ENCODE peak calls at places on chromosomes 6 and 20, in eight cellular contexts. One of them, this sample, is unnamed.

GRCh38 chr6:5078121-5078695 is 6.9 kb upstream of the PPP1R3G start:
- DNase-seq in H1: no peak
- DNase-seq in colonic mucosa: no peak
- DNase-seq in HTR-8/SVneo: peak; percentile 40
- DNase-seq in AG09319: no peak
- DNase-seq in EL: no peak
- DNase-seq in GM10248: peak; percentile 47
- DNase-seq in midbrain: no peak
- DNase-seq in this sample: no peak

GRCh38 chr6:160767019-160767646 is 65.1 kb downstream of the PLG start:
- DNase-seq in midbrain: peak; percentile 66
- DNase-seq in colonic mucosa: peak; percentile 55
- DNase-seq in H1: peak; percentile 87
- DNase-seq in EL: peak; percentile 18
- DNase-seq in AG09319: peak; percentile 10
- DNase-seq in GM10248: peak; percentile 75
- DNase-seq in HTR-8/SVneo: peak; percentile 18
- DNase-seq in this sample: no peak

GRCh38 chr20:14553774-14554524 is 216.5 kb upstream of the FLRT3 start:
- DNase-seq in midbrain: no peak
- DNase-seq in GM10248: no peak
- DNase-seq in colonic mucosa: no peak
- DNase-seq in AG09319: no peak
- DNase-seq in H1: no peak
- DNase-seq in HTR-8/SVneo: no peak
- DNase-seq in EL: no peak
- DNase-seq in this sample: no peak

GRCh38 chr6:7241709-7242645 is 71.0 kb downstream of the SSR1 start:
- DNase-seq in colonic mucosa: peak; percentile 77
- DNase-seq in H1: no peak
- DNase-seq in GM10248: no peak
- DNase-seq in midbrain: no peak
- DNase-seq in EL: no peak
- DNase-seq in HTR-8/SVneo: no peak
- DNase-seq in AG09319: no peak
- DNase-seq in this sample: no peak

GRCh38 chr6:19999319-20000191 is 162.4 kb downstream of the ID4 start:
- DNase-seq in GM10248: no peak
- DNase-seq in EL: peak; percentile 59
- DNase-seq in AG09319: no peak
- DNase-seq in colonic mucosa: no peak
- DNase-seq in midbrain: no peak
- DNase-seq in H1: no peak
- DNase-seq in HTR-8/SVneo: no peak
- DNase-seq in this sample: no peak

GRCh38 chr20:24139846-24140245 is 151.3 kb upstream of the GGTLC1 start:
- DNase-seq in midbrain: no peak
- DNase-seq in HTR-8/SVneo: no peak
- DNase-seq in H1: no peak
- DNase-seq in AG09319: no peak
- DNase-seq in EL: no peak
- DNase-seq in GM10248: no peak
- DNase-seq in colonic mucosa: no peak
- DNase-seq in this sample: no peak

GRCh38 chr6:11989376-11989775 is 22.7 kb upstream of the HIVEP1 start:
- DNase-seq in midbrain: no peak
- DNase-seq in colonic mucosa: no peak
- DNase-seq in GM10248: no peak
- DNase-seq in H1: no peak
- DNase-seq in HTR-8/SVneo: no peak
- DNase-seq in EL: peak; percentile 47
- DNase-seq in AG09319: no peak
- DNase-seq in this sample: no peak

GRCh38 chr6:170274713-170275560 is 15.9 kb downstream of the DLL1 start:
- DNase-seq in midbrain: no peak
- DNase-seq in HTR-8/SVneo: no peak
- DNase-seq in GM10248: no peak
- DNase-seq in EL: no peak
- DNase-seq in colonic mucosa: no peak
- DNase-seq in AG09319: no peak
- DNase-seq in H1: no peak
- DNase-seq in this sample: no peak

GRCh38 chr6:70164556-70164955 is 138.3 kb downstream of the COL9A1 start:
- DNase-seq in midbrain: no peak
- DNase-seq in AG09319: no peak
- DNase-seq in colonic mucosa: no peak
- DNase-seq in HTR-8/SVneo: no peak
- DNase-seq in H1: no peak
- DNase-seq in GM10248: no peak
- DNase-seq in EL: no peak
- DNase-seq in this sample: no peak

GRCh38 chr6:130557481-130558112 is 191.8 kb downstream of the TMEM200A start:
- DNase-seq in midbrain: no peak
- DNase-seq in GM10248: no peak
- DNase-seq in HTR-8/SVneo: no peak
- DNase-seq in AG09319: no peak
- DNase-seq in H1: no peak
- DNase-seq in EL: no peak
- DNase-seq in colonic mucosa: no peak
- DNase-seq in this sample: no peak

GRCh38 chr6:41976794-41977484 is 35.3 kb upstream of the CCND3 start:
- DNase-seq in H1: no peak
- DNase-seq in GM10248: peak; percentile 31
- DNase-seq in HTR-8/SVneo: peak; percentile 64
- DNase-seq in EL: peak; percentile 89
- DNase-seq in midbrain: no peak
- DNase-seq in colonic mucosa: no peak
- DNase-seq in AG09319: no peak
- DNase-seq in this sample: no peak

GRCh38 chr6:219641-220198 is 72.6 kb upstream of the DUSP22 start:
- DNase-seq in H1: no peak
- DNase-seq in HTR-8/SVneo: peak; percentile 52
- DNase-seq in AG09319: no peak
- DNase-seq in midbrain: peak; percentile 40
- DNase-seq in GM10248: no peak
- DNase-seq in EL: peak; percentile 58
- DNase-seq in colonic mucosa: no peak
- DNase-seq in this sample: no peak

GRCh38 chr6:106146852-106147351 is 60.8 kb downstream of the PRDM1 start:
- DNase-seq in AG09319: no peak
- DNase-seq in midbrain: no peak
- DNase-seq in H1: no peak
- DNase-seq in HTR-8/SVneo: no peak
- DNase-seq in colonic mucosa: no peak
- DNase-seq in EL: peak; percentile 29
- DNase-seq in GM10248: peak; percentile 63
- DNase-seq in this sample: no peak

GRCh38 chr6:28922004-28922840 is 1.6 kb downstream of the TRIM27 start:
- DNase-seq in midbrain: no peak
- DNase-seq in AG09319: no peak
- DNase-seq in HTR-8/SVneo: no peak
- DNase-seq in EL: peak; percentile 32
- DNase-seq in H1: no peak
- DNase-seq in colonic mucosa: peak; percentile 64
- DNase-seq in GM10248: no peak
- DNase-seq in this sample: no peak

GRCh38 chr20:17878912-17879602 is 89.5 kb downstream of the SNX5 start:
- DNase-seq in colonic mucosa: no peak
- DNase-seq in H1: no peak
- DNase-seq in HTR-8/SVneo: no peak
- DNase-seq in AG09319: no peak
- DNase-seq in GM10248: no peak
- DNase-seq in midbrain: no peak
- DNase-seq in EL: no peak
- DNase-seq in this sample: no peak

GRCh38 chr6:135418040-135418439 is 79.5 kb downstream of the AHI1 start:
- DNase-seq in HTR-8/SVneo: no peak
- DNase-seq in AG09319: no peak
- DNase-seq in GM10248: no peak
- DNase-seq in midbrain: no peak
- DNase-seq in EL: no peak
- DNase-seq in H1: no peak
- DNase-seq in colonic mucosa: no peak
- DNase-seq in this sample: no peak

GRCh38 chr6:53300656-53301551 is 47.8 kb downstream of the ELOVL5 start:
- DNase-seq in midbrain: peak; percentile 68
- DNase-seq in H1: no peak
- DNase-seq in EL: no peak
- DNase-seq in GM10248: no peak
- DNase-seq in colonic mucosa: no peak
- DNase-seq in AG09319: no peak
- DNase-seq in HTR-8/SVneo: no peak
- DNase-seq in this sample: no peak

GRCh38 chr6:163354085-163354484 is 60.4 kb upstream of the QKI start:
- DNase-seq in AG09319: no peak
- DNase-seq in colonic mucosa: no peak
- DNase-seq in GM10248: no peak
- DNase-seq in H1: no peak
- DNase-seq in HTR-8/SVneo: no peak
- DNase-seq in midbrain: no peak
- DNase-seq in EL: peak; percentile 44
- DNase-seq in this sample: no peak

GRCh38 chr6:101001012-101001411 is 119.9 kb upstream of the ASCC3 start:
- DNase-seq in HTR-8/SVneo: no peak
- DNase-seq in midbrain: no peak
- DNase-seq in AG09319: no peak
- DNase-seq in GM10248: no peak
- DNase-seq in colonic mucosa: no peak
- DNase-seq in EL: no peak
- DNase-seq in H1: no peak
- DNase-seq in this sample: no peak

GRCh38 chr6:148285205-148285604 is 57.4 kb upstream of the SASH1 start:
- DNase-seq in midbrain: no peak
- DNase-seq in colonic mucosa: no peak
- DNase-seq in GM10248: no peak
- DNase-seq in EL: no peak
- DNase-seq in AG09319: no peak
- DNase-seq in HTR-8/SVneo: no peak
- DNase-seq in H1: no peak
- DNase-seq in this sample: no peak

GRCh38 chr6:129671442-129672344 is 38.3 kb downstream of the ARHGAP18 start:
- DNase-seq in H1: no peak
- DNase-seq in EL: peak; percentile 29
- DNase-seq in HTR-8/SVneo: no peak
- DNase-seq in GM10248: peak; percentile 75
- DNase-seq in AG09319: no peak
- DNase-seq in colonic mucosa: no peak
- DNase-seq in midbrain: no peak
- DNase-seq in this sample: no peak

GRCh38 chr6:32583527-32583898 is 6.1 kb downstream of the HLA-DRB1 start:
- DNase-seq in GM10248: no peak
- DNase-seq in AG09319: no peak
- DNase-seq in colonic mucosa: no peak
- DNase-seq in midbrain: no peak
- DNase-seq in EL: no peak
- DNase-seq in HTR-8/SVneo: no peak
- DNase-seq in H1: no peak
- DNase-seq in this sample: no peak

GRCh38 chr6:143333081-143333480 is 117.4 kb downstream of the ADAT2 start:
- DNase-seq in midbrain: no peak
- DNase-seq in EL: peak; percentile 36
- DNase-seq in GM10248: no peak
- DNase-seq in HTR-8/SVneo: no peak
- DNase-seq in colonic mucosa: no peak
- DNase-seq in AG09319: no peak
- DNase-seq in H1: no peak
- DNase-seq in this sample: no peak

GRCh38 chr6:7732219-7732618 is 6.3 kb downstream of the BMP6 start:
- DNase-seq in H1: no peak
- DNase-seq in GM10248: no peak
- DNase-seq in HTR-8/SVneo: no peak
- DNase-seq in colonic mucosa: no peak
- DNase-seq in EL: no peak
- DNase-seq in AG09319: no peak
- DNase-seq in midbrain: no peak
- DNase-seq in this sample: no peak

GRCh38 chr20:53954734-53955658 is 115.4 kb downstream of the BCAS1 start:
- DNase-seq in colonic mucosa: no peak
- DNase-seq in midbrain: no peak
- DNase-seq in AG09319: no peak
- DNase-seq in HTR-8/SVneo: no peak
- DNase-seq in EL: no peak
- DNase-seq in H1: no peak
- DNase-seq in GM10248: no peak
- DNase-seq in this sample: no peak

GRCh38 chr6:7377961-7378360 is 11.6 kb downstream of the CAGE1 start:
- DNase-seq in H1: no peak
- DNase-seq in midbrain: no peak
- DNase-seq in GM10248: no peak
- DNase-seq in EL: no peak
- DNase-seq in colonic mucosa: no peak
- DNase-seq in AG09319: no peak
- DNase-seq in HTR-8/SVneo: no peak
- DNase-seq in this sample: no peak

GRCh38 chr6:148508401-148509151 is 165.9 kb downstream of the SASH1 start:
- DNase-seq in AG09319: peak; percentile 59
- DNase-seq in midbrain: no peak
- DNase-seq in GM10248: no peak
- DNase-seq in H1: no peak
- DNase-seq in EL: peak; percentile 79
- DNase-seq in HTR-8/SVneo: no peak
- DNase-seq in colonic mucosa: no peak
- DNase-seq in this sample: no peak

GRCh38 chr6:142942805-142943227 is 2.2 kb downstream of the HIVEP2 start:
- DNase-seq in midbrain: no peak
- DNase-seq in H1: no peak
- DNase-seq in HTR-8/SVneo: no peak
- DNase-seq in EL: peak; percentile 48
- DNase-seq in colonic mucosa: no peak
- DNase-seq in AG09319: no peak
- DNase-seq in GM10248: no peak
- DNase-seq in this sample: no peak

GRCh38 chr6:24140572-24140971 is 14.6 kb downstream of the NRSN1 start:
- DNase-seq in H1: no peak
- DNase-seq in EL: no peak
- DNase-seq in colonic mucosa: no peak
- DNase-seq in AG09319: no peak
- DNase-seq in midbrain: peak; percentile 19
- DNase-seq in GM10248: no peak
- DNase-seq in HTR-8/SVneo: no peak
- DNase-seq in this sample: no peak

GRCh38 chr6:27837636-27838512 is 74.3 kb downstream of the OR2B2 start:
- DNase-seq in EL: peak; percentile 98
- DNase-seq in colonic mucosa: peak; percentile 90
- DNase-seq in midbrain: peak; percentile 93
- DNase-seq in GM10248: peak; percentile 89
- DNase-seq in H1: peak; percentile 87
- DNase-seq in HTR-8/SVneo: peak; percentile 89
- DNase-seq in AG09319: peak; percentile 98
- DNase-seq in this sample: peak; percentile 100

GRCh38 chr6:56618050-56618449 is 24.6 kb downstream of the DST start:
- DNase-seq in GM10248: no peak
- DNase-seq in H1: peak; percentile 51
- DNase-seq in HTR-8/SVneo: no peak
- DNase-seq in AG09319: no peak
- DNase-seq in EL: no peak
- DNase-seq in midbrain: no peak
- DNase-seq in colonic mucosa: no peak
- DNase-seq in this sample: no peak

GRCh38 chr6:26053929-26054658 is 33.1 kb upstream of the HFE start:
- DNase-seq in H1: no peak
- DNase-seq in colonic mucosa: no peak
- DNase-seq in EL: no peak
- DNase-seq in HTR-8/SVneo: no peak
- DNase-seq in AG09319: no peak
- DNase-seq in midbrain: no peak
- DNase-seq in GM10248: no peak
- DNase-seq in this sample: no peak

GRCh38 chr6:17250237-17250636 is 30.9 kb upstream of the RBM24 start:
- DNase-seq in H1: no peak
- DNase-seq in midbrain: no peak
- DNase-seq in EL: no peak
- DNase-seq in AG09319: no peak
- DNase-seq in HTR-8/SVneo: no peak
- DNase-seq in GM10248: no peak
- DNase-seq in colonic mucosa: no peak
- DNase-seq in this sample: no peak

GRCh38 chr6:42720739-42721138 is 1.7 kb downstream of the PRPH2 start:
- DNase-seq in GM10248: peak; percentile 3
- DNase-seq in HTR-8/SVneo: no peak
- DNase-seq in midbrain: no peak
- DNase-seq in AG09319: no peak
- DNase-seq in EL: peak; percentile 49
- DNase-seq in colonic mucosa: no peak
- DNase-seq in H1: no peak
- DNase-seq in this sample: no peak